ENCODE peak calls at places on chromosomes 2 and 18, in ten cellular contexts. One of them, this sample, is unnamed.

GRCh38 chr2:54122939-54123338 is 7.5 kb downstream of the ACYP2 start:
- DNase-seq in RWPE1: peak; percentile 64
- DNase-seq in fibroblast of lung: peak; percentile 15
- DNase-seq in progenitor cell of endocrine pancreas: no peak
- DNase-seq in thyroid gland: no peak
- DNase-seq in type B pancreatic cell: no peak
- DNase-seq in stomach: no peak
- DNase-seq in HL-60: no peak
- DNase-seq in neural progenitor cell: no peak
- DNase-seq in esophagus squamous epithelium: no peak
- DNase-seq in this sample: peak; percentile 85

GRCh38 chr2:37622434-37623202 is 48.8 kb downstream of the CDC42EP3 start:
- DNase-seq in RWPE1: no peak
- DNase-seq in fibroblast of lung: no peak
- DNase-seq in progenitor cell of endocrine pancreas: no peak
- DNase-seq in thyroid gland: no peak
- DNase-seq in type B pancreatic cell: no peak
- DNase-seq in stomach: no peak
- DNase-seq in HL-60: no peak
- DNase-seq in neural progenitor cell: no peak
- DNase-seq in esophagus squamous epithelium: no peak
- DNase-seq in this sample: no peak

GRCh38 chr2:88831792-88832248 is 140.3 kb downstream of the RPIA start:
- DNase-seq in RWPE1: no peak
- DNase-seq in fibroblast of lung: peak; percentile 9
- DNase-seq in progenitor cell of endocrine pancreas: no peak
- DNase-seq in thyroid gland: peak; percentile 82
- DNase-seq in type B pancreatic cell: no peak
- DNase-seq in stomach: peak; percentile 65
- DNase-seq in HL-60: peak; percentile 71
- DNase-seq in neural progenitor cell: no peak
- DNase-seq in esophagus squamous epithelium: no peak
- DNase-seq in this sample: peak; percentile 37

GRCh38 chr2:39216495-39217191 is 27.1 kb downstream of the CDKL4 start:
- DNase-seq in RWPE1: no peak
- DNase-seq in fibroblast of lung: no peak
- DNase-seq in progenitor cell of endocrine pancreas: no peak
- DNase-seq in thyroid gland: no peak
- DNase-seq in type B pancreatic cell: no peak
- DNase-seq in stomach: peak; percentile 27
- DNase-seq in HL-60: peak; percentile 62
- DNase-seq in neural progenitor cell: no peak
- DNase-seq in esophagus squamous epithelium: no peak
- DNase-seq in this sample: no peak

GRCh38 chr2:71552356-71552755 is 99.0 kb downstream of the DYSF start:
- DNase-seq in RWPE1: no peak
- DNase-seq in fibroblast of lung: no peak
- DNase-seq in progenitor cell of endocrine pancreas: no peak
- DNase-seq in thyroid gland: no peak
- DNase-seq in type B pancreatic cell: no peak
- DNase-seq in stomach: no peak
- DNase-seq in HL-60: no peak
- DNase-seq in neural progenitor cell: no peak
- DNase-seq in esophagus squamous epithelium: no peak
- DNase-seq in this sample: no peak

GRCh38 chr2:40421643-40422297 is 30.1 kb downstream of the SLC8A1 start:
- DNase-seq in RWPE1: no peak
- DNase-seq in fibroblast of lung: peak; percentile 56
- DNase-seq in progenitor cell of endocrine pancreas: no peak
- DNase-seq in thyroid gland: no peak
- DNase-seq in type B pancreatic cell: no peak
- DNase-seq in stomach: no peak
- DNase-seq in HL-60: no peak
- DNase-seq in neural progenitor cell: no peak
- DNase-seq in esophagus squamous epithelium: no peak
- DNase-seq in this sample: no peak

GRCh38 chr18:58762781-58763171 is 91.5 kb downstream of the MALT1 start:
- DNase-seq in RWPE1: no peak
- DNase-seq in fibroblast of lung: no peak
- DNase-seq in progenitor cell of endocrine pancreas: peak; percentile 1
- DNase-seq in thyroid gland: no peak
- DNase-seq in type B pancreatic cell: peak; percentile 53
- DNase-seq in stomach: no peak
- DNase-seq in HL-60: peak; percentile 30
- DNase-seq in neural progenitor cell: no peak
- DNase-seq in esophagus squamous epithelium: no peak
- DNase-seq in this sample: no peak

GRCh38 chr2:24231461-24231881 is 56.6 kb downstream of the FAM228A start:
- DNase-seq in RWPE1: no peak
- DNase-seq in fibroblast of lung: no peak
- DNase-seq in progenitor cell of endocrine pancreas: no peak
- DNase-seq in thyroid gland: no peak
- DNase-seq in type B pancreatic cell: no peak
- DNase-seq in stomach: no peak
- DNase-seq in HL-60: no peak
- DNase-seq in neural progenitor cell: no peak
- DNase-seq in esophagus squamous epithelium: no peak
- DNase-seq in this sample: peak; percentile 30

GRCh38 chr2:105769504-105769903 is 24.8 kb downstream of the NCK2 start:
- DNase-seq in RWPE1: no peak
- DNase-seq in fibroblast of lung: no peak
- DNase-seq in progenitor cell of endocrine pancreas: no peak
- DNase-seq in thyroid gland: no peak
- DNase-seq in type B pancreatic cell: no peak
- DNase-seq in stomach: no peak
- DNase-seq in HL-60: no peak
- DNase-seq in neural progenitor cell: peak; percentile 59
- DNase-seq in esophagus squamous epithelium: no peak
- DNase-seq in this sample: no peak

GRCh38 chr2:226782092-226782713 is 17.4 kb downstream of the IRS1 start:
- DNase-seq in RWPE1: no peak
- DNase-seq in fibroblast of lung: peak; percentile 92
- DNase-seq in progenitor cell of endocrine pancreas: no peak
- DNase-seq in thyroid gland: no peak
- DNase-seq in type B pancreatic cell: no peak
- DNase-seq in stomach: no peak
- DNase-seq in HL-60: no peak
- DNase-seq in neural progenitor cell: no peak
- DNase-seq in esophagus squamous epithelium: no peak
- DNase-seq in this sample: no peak

GRCh38 chr2:239436076-239436475 is 35.3 kb upstream of the HDAC4 start:
- DNase-seq in RWPE1: no peak
- DNase-seq in fibroblast of lung: no peak
- DNase-seq in progenitor cell of endocrine pancreas: no peak
- DNase-seq in thyroid gland: no peak
- DNase-seq in type B pancreatic cell: no peak
- DNase-seq in stomach: no peak
- DNase-seq in HL-60: no peak
- DNase-seq in neural progenitor cell: no peak
- DNase-seq in esophagus squamous epithelium: no peak
- DNase-seq in this sample: no peak

GRCh38 chr2:229921892-229922448 is at the start of gene TRIP12:
- DNase-seq in RWPE1: peak; percentile 90
- DNase-seq in fibroblast of lung: peak; percentile 98
- DNase-seq in progenitor cell of endocrine pancreas: peak; percentile 86
- DNase-seq in thyroid gland: peak; percentile 95
- DNase-seq in type B pancreatic cell: peak; percentile 94
- DNase-seq in stomach: peak; percentile 92
- DNase-seq in HL-60: peak; percentile 95
- DNase-seq in neural progenitor cell: peak; percentile 96
- DNase-seq in esophagus squamous epithelium: peak; percentile 75
- DNase-seq in this sample: peak; percentile 96
- TF ChIP-seq CTCF in RWPE1: no peak
- TF ChIP-seq CTCF in fibroblast of lung: no peak
- TF ChIP-seq CTCF in progenitor cell of endocrine pancreas: no peak
- TF ChIP-seq CTCF in thyroid gland: no peak
- TF ChIP-seq CTCF in type B pancreatic cell: no peak
- TF ChIP-seq CTCF in stomach: no peak
- TF ChIP-seq CTCF in HL-60: no peak
- TF ChIP-seq CTCF in neural progenitor cell: no peak
- TF ChIP-seq CTCF in esophagus squamous epithelium: no peak
- TF ChIP-seq CTCF in this sample: no peak

GRCh38 chr2:14907014-14907612 is 274.6 kb downstream of the LRATD1 start:
- DNase-seq in RWPE1: no peak
- DNase-seq in fibroblast of lung: no peak
- DNase-seq in progenitor cell of endocrine pancreas: no peak
- DNase-seq in thyroid gland: no peak
- DNase-seq in type B pancreatic cell: no peak
- DNase-seq in stomach: no peak
- DNase-seq in HL-60: peak; percentile 88
- DNase-seq in neural progenitor cell: peak; percentile 18
- DNase-seq in esophagus squamous epithelium: no peak
- DNase-seq in this sample: peak; percentile 4

GRCh38 chr2:14901740-14902139 is 269.2 kb downstream of the LRATD1 start:
- DNase-seq in RWPE1: no peak
- DNase-seq in fibroblast of lung: no peak
- DNase-seq in progenitor cell of endocrine pancreas: no peak
- DNase-seq in thyroid gland: no peak
- DNase-seq in type B pancreatic cell: no peak
- DNase-seq in stomach: no peak
- DNase-seq in HL-60: no peak
- DNase-seq in neural progenitor cell: no peak
- DNase-seq in esophagus squamous epithelium: no peak
- DNase-seq in this sample: no peak

GRCh38 chr2:14905571-14905970 is 273.1 kb downstream of the LRATD1 start:
- DNase-seq in RWPE1: no peak
- DNase-seq in fibroblast of lung: no peak
- DNase-seq in progenitor cell of endocrine pancreas: no peak
- DNase-seq in thyroid gland: no peak
- DNase-seq in type B pancreatic cell: no peak
- DNase-seq in stomach: no peak
- DNase-seq in HL-60: no peak
- DNase-seq in neural progenitor cell: peak; percentile 49
- DNase-seq in esophagus squamous epithelium: no peak
- DNase-seq in this sample: no peak

GRCh38 chr2:14902953-14903352 is 270.4 kb downstream of the LRATD1 start:
- DNase-seq in RWPE1: no peak
- DNase-seq in fibroblast of lung: no peak
- DNase-seq in progenitor cell of endocrine pancreas: no peak
- DNase-seq in thyroid gland: no peak
- DNase-seq in type B pancreatic cell: no peak
- DNase-seq in stomach: no peak
- DNase-seq in HL-60: peak; percentile 33
- DNase-seq in neural progenitor cell: no peak
- DNase-seq in esophagus squamous epithelium: no peak
- DNase-seq in this sample: no peak

GRCh38 chr2:14903709-14904374 is 271.3 kb downstream of the LRATD1 start:
- DNase-seq in RWPE1: peak; percentile 12
- DNase-seq in fibroblast of lung: no peak
- DNase-seq in progenitor cell of endocrine pancreas: peak; percentile 10
- DNase-seq in thyroid gland: no peak
- DNase-seq in type B pancreatic cell: no peak
- DNase-seq in stomach: peak; percentile 42
- DNase-seq in HL-60: peak; percentile 77
- DNase-seq in neural progenitor cell: peak; percentile 78
- DNase-seq in esophagus squamous epithelium: no peak
- DNase-seq in this sample: peak; percentile 18
- TF ChIP-seq CTCF in RWPE1: peak; percentile 32
- TF ChIP-seq CTCF in fibroblast of lung: peak; percentile 26
- TF ChIP-seq CTCF in progenitor cell of endocrine pancreas: peak; percentile 65
- TF ChIP-seq CTCF in thyroid gland: no peak
- TF ChIP-seq CTCF in type B pancreatic cell: peak; percentile 78
- TF ChIP-seq CTCF in stomach: peak; percentile 42
- TF ChIP-seq CTCF in HL-60: peak; percentile 73
- TF ChIP-seq CTCF in neural progenitor cell: peak; percentile 90
- TF ChIP-seq CTCF in esophagus squamous epithelium: peak; percentile 43
- TF ChIP-seq CTCF in this sample: peak; percentile 54

GRCh38 chr2:228681426-228681825 is 499.9 kb upstream of the SPHKAP start:
- DNase-seq in RWPE1: peak; percentile 10
- DNase-seq in fibroblast of lung: peak; percentile 79
- DNase-seq in progenitor cell of endocrine pancreas: no peak
- DNase-seq in thyroid gland: no peak
- DNase-seq in type B pancreatic cell: no peak
- DNase-seq in stomach: no peak
- DNase-seq in HL-60: no peak
- DNase-seq in neural progenitor cell: peak; percentile 50
- DNase-seq in esophagus squamous epithelium: no peak
- DNase-seq in this sample: peak; percentile 66
- TF ChIP-seq CTCF in RWPE1: peak; percentile 50
- TF ChIP-seq CTCF in fibroblast of lung: peak; percentile 56
- TF ChIP-seq CTCF in progenitor cell of endocrine pancreas: peak; percentile 54
- TF ChIP-seq CTCF in thyroid gland: no peak
- TF ChIP-seq CTCF in type B pancreatic cell: peak; percentile 69
- TF ChIP-seq CTCF in stomach: peak; percentile 33
- TF ChIP-seq CTCF in HL-60: no peak
- TF ChIP-seq CTCF in neural progenitor cell: peak; percentile 52
- TF ChIP-seq CTCF in esophagus squamous epithelium: peak; percentile 11
- TF ChIP-seq CTCF in this sample: peak; percentile 50

DNA sequence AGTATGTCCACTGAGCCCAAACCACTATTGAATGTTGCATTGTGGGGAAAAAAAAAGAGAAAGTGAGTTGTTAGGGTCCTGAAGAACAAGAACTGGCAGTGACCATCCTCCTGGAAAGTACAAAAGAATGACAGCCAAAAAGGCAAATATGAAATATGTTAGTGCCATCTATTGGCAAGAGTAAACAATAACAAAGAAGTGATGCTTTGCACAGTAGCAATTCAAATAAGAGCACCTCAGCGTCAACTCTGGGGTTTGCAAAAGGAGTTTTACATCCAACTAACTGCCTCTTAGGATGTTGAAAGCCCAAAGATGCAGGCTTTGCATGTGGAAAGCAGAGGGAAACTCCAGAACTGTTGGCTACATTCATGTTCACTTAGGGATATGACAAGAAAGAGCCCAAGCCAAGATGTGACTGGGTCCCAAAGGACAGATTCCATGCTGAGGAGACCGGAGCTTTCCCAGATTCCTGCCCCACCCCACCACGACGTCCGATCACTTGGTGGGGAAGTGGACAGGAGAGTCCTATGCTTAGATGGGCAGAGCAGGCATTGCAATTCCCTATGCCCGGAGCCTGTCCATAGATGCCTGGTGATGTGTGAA is 15.6 kb downstream of the TRABD2A start:
- DNase-seq in RWPE1: no peak
- DNase-seq in fibroblast of lung: peak; percentile 58
- DNase-seq in progenitor cell of endocrine pancreas: no peak
- DNase-seq in thyroid gland: no peak
- DNase-seq in type B pancreatic cell: no peak
- DNase-seq in stomach: no peak
- DNase-seq in HL-60: no peak
- DNase-seq in neural progenitor cell: no peak
- DNase-seq in esophagus squamous epithelium: no peak
- DNase-seq in this sample: peak; percentile 40
- TF ChIP-seq CTCF in RWPE1: peak; percentile 32
- TF ChIP-seq CTCF in fibroblast of lung: peak; percentile 14
- TF ChIP-seq CTCF in progenitor cell of endocrine pancreas: no peak
- TF ChIP-seq CTCF in thyroid gland: no peak
- TF ChIP-seq CTCF in type B pancreatic cell: peak; percentile 39
- TF ChIP-seq CTCF in stomach: no peak
- TF ChIP-seq CTCF in HL-60: no peak
- TF ChIP-seq CTCF in neural progenitor cell: peak; percentile 17
- TF ChIP-seq CTCF in esophagus squamous epithelium: no peak
- TF ChIP-seq CTCF in this sample: peak; percentile 43

GRCh38 chr2:180682871-180683270 is 297.5 kb upstream of the UBE2E3 start:
- DNase-seq in RWPE1: no peak
- DNase-seq in fibroblast of lung: no peak
- DNase-seq in progenitor cell of endocrine pancreas: no peak
- DNase-seq in thyroid gland: no peak
- DNase-seq in type B pancreatic cell: no peak
- DNase-seq in stomach: no peak
- DNase-seq in HL-60: no peak
- DNase-seq in neural progenitor cell: no peak
- DNase-seq in esophagus squamous epithelium: no peak
- DNase-seq in this sample: no peak
- TF ChIP-seq CTCF in RWPE1: no peak
- TF ChIP-seq CTCF in fibroblast of lung: no peak
- TF ChIP-seq CTCF in progenitor cell of endocrine pancreas: no peak
- TF ChIP-seq CTCF in thyroid gland: no peak
- TF ChIP-seq CTCF in type B pancreatic cell: no peak
- TF ChIP-seq CTCF in stomach: no peak
- TF ChIP-seq CTCF in HL-60: no peak
- TF ChIP-seq CTCF in neural progenitor cell: no peak
- TF ChIP-seq CTCF in esophagus squamous epithelium: no peak
- TF ChIP-seq CTCF in this sample: no peak